ENCODE peak calls at places on chromosomes 3 and 15, in eight cellular contexts. One of them, this sample, is unnamed.

GRCh38 chr15:43266386-43266785 is 342 bp downstream of the TGM5 start:
- DNase-seq in lower leg skin: no peak
- DNase-seq in cardiac fibroblast: no peak
- DNase-seq in astrocyte of the spinal cord: no peak
- DNase-seq in endothelial cell: no peak
- DNase-seq in left ventricle myocardium inferior: no peak
- DNase-seq in MM.1S: no peak
- DNase-seq in pancreas: no peak
- DNase-seq in this sample: no peak

GRCh38 chr15:74382004-74382816 is 14.8 kb upstream of the CYP11A1 start:
- DNase-seq in left ventricle myocardium inferior: peak; percentile 86
- DNase-seq in endothelial cell: peak; percentile 94
- DNase-seq in MM.1S: peak; percentile 78
- DNase-seq in lower leg skin: peak; percentile 65
- DNase-seq in cardiac fibroblast: peak; percentile 83
- DNase-seq in astrocyte of the spinal cord: peak; percentile 78
- DNase-seq in pancreas: peak; percentile 87
- DNase-seq in this sample: peak; percentile 88

GRCh38 chr15:88834211-88834812 is 31.1 kb downstream of the ACAN start:
- DNase-seq in lower leg skin: no peak
- DNase-seq in pancreas: no peak
- DNase-seq in astrocyte of the spinal cord: peak; percentile 16
- DNase-seq in cardiac fibroblast: peak; percentile 45
- DNase-seq in MM.1S: peak; percentile 45
- DNase-seq in endothelial cell: peak; percentile 60
- DNase-seq in left ventricle myocardium inferior: peak; percentile 40
- DNase-seq in this sample: peak; percentile 15

GRCh38 chr3:14126017-14126902 is 1.4 kb downstream of the TMEM43 start:
- DNase-seq in astrocyte of the spinal cord: no peak
- DNase-seq in MM.1S: no peak
- DNase-seq in pancreas: no peak
- DNase-seq in cardiac fibroblast: no peak
- DNase-seq in left ventricle myocardium inferior: peak; percentile 65
- DNase-seq in lower leg skin: no peak
- DNase-seq in endothelial cell: no peak
- DNase-seq in this sample: no peak

GRCh38 chr3:184757010-184757651 is 45.3 kb upstream of the MAGEF1 start:
- DNase-seq in astrocyte of the spinal cord: peak; percentile 66
- DNase-seq in lower leg skin: peak; percentile 63
- DNase-seq in left ventricle myocardium inferior: peak; percentile 55
- DNase-seq in cardiac fibroblast: peak; percentile 81
- DNase-seq in pancreas: no peak
- DNase-seq in MM.1S: peak; percentile 57
- DNase-seq in endothelial cell: no peak
- DNase-seq in this sample: peak; percentile 82

GRCh38 chr15:101407439-101407838 is 82.1 kb downstream of the PCSK6 start:
- DNase-seq in endothelial cell: no peak
- DNase-seq in cardiac fibroblast: no peak
- DNase-seq in lower leg skin: no peak
- DNase-seq in left ventricle myocardium inferior: no peak
- DNase-seq in MM.1S: no peak
- DNase-seq in astrocyte of the spinal cord: no peak
- DNase-seq in pancreas: no peak
- DNase-seq in this sample: no peak

GRCh38 chr3:12438318-12438717 is 46.0 kb upstream of the TSEN2 start:
- DNase-seq in MM.1S: no peak
- DNase-seq in astrocyte of the spinal cord: no peak
- DNase-seq in endothelial cell: no peak
- DNase-seq in left ventricle myocardium inferior: no peak
- DNase-seq in cardiac fibroblast: no peak
- DNase-seq in lower leg skin: no peak
- DNase-seq in pancreas: no peak
- DNase-seq in this sample: no peak

GRCh38 chr3:134419214-134419965 is 45.1 kb upstream of the AMOTL2 start:
- DNase-seq in cardiac fibroblast: no peak
- DNase-seq in left ventricle myocardium inferior: no peak
- DNase-seq in endothelial cell: no peak
- DNase-seq in MM.1S: no peak
- DNase-seq in pancreas: no peak
- DNase-seq in lower leg skin: no peak
- DNase-seq in astrocyte of the spinal cord: no peak
- DNase-seq in this sample: no peak

GRCh38 chr3:23079976-23080375 is 123.2 kb upstream of the UBE2E2 start:
- DNase-seq in cardiac fibroblast: peak; percentile 23
- DNase-seq in astrocyte of the spinal cord: no peak
- DNase-seq in left ventricle myocardium inferior: no peak
- DNase-seq in endothelial cell: no peak
- DNase-seq in lower leg skin: no peak
- DNase-seq in MM.1S: no peak
- DNase-seq in pancreas: no peak
- DNase-seq in this sample: no peak

GRCh38 chr15:99566157-99566900 is 545 bp downstream of the MEF2A start:
- DNase-seq in astrocyte of the spinal cord: peak; percentile 6
- DNase-seq in endothelial cell: peak; percentile 30
- DNase-seq in pancreas: peak; percentile 62
- DNase-seq in left ventricle myocardium inferior: peak; percentile 50
- DNase-seq in MM.1S: peak; percentile 29
- DNase-seq in lower leg skin: no peak
- DNase-seq in cardiac fibroblast: no peak
- DNase-seq in this sample: peak; percentile 70

DNA sequence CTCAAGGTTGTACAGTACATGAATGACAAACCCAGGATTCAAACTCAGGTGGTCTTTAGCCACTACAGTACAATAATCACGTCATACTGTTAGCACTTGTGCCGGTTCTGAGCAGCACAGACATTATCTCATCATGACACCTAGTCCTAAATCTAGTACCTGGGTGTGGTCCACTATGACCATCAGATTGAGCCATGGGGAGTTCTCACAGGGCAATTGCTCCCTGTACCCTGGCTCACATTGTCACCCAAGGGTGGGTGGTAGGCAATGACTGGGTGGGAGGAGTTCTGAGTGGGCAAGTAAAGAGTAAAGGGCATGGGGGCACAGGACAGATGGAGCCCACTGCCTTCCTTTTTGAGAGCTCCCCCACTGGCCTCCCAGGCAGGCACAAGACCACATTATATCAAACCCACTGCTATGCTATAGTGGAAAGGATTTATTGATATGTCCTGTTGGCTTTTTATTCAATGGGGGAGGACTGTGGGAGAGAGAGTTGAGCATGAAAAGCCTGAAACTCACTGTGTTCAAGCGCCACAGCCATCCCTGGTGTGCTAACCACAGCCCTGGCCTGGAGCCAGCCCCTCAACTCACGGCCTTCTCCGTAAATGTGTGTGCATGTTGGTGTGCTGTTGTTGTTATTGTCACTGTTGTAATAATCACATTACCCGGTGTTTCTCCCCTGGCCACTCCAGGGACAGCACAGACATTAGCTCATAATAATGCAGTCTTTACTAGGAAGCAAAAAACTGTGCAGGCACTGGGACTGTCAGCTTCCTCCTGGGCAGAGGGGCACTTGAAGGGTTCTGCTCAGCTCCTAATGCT is 27.3 kb downstream of the ADCY5 start:
- DNase-seq in astrocyte of the spinal cord: no peak
- DNase-seq in endothelial cell: no peak
- DNase-seq in lower leg skin: no peak
- DNase-seq in left ventricle myocardium inferior: peak; percentile 60
- DNase-seq in MM.1S: no peak
- DNase-seq in cardiac fibroblast: peak; percentile 12
- DNase-seq in pancreas: peak; percentile 59
- DNase-seq in this sample: no peak
- TF ChIP-seq CTCF in astrocyte of the spinal cord: no peak
- TF ChIP-seq CTCF in endothelial cell: no peak
- TF ChIP-seq CTCF in lower leg skin: no peak
- TF ChIP-seq CTCF in left ventricle myocardium inferior: no peak
- TF ChIP-seq CTCF in MM.1S: no peak
- TF ChIP-seq CTCF in cardiac fibroblast: no peak
- TF ChIP-seq CTCF in pancreas: no peak
- TF ChIP-seq CTCF in this sample: no peak

GRCh38 chr15:26971303-26972018 is 480 bp downstream of the GABRG3 start:
- DNase-seq in endothelial cell: peak; percentile 41
- DNase-seq in astrocyte of the spinal cord: no peak
- DNase-seq in MM.1S: no peak
- DNase-seq in left ventricle myocardium inferior: no peak
- DNase-seq in lower leg skin: no peak
- DNase-seq in pancreas: no peak
- DNase-seq in cardiac fibroblast: no peak
- DNase-seq in this sample: no peak

GRCh38 chr15:26970712-26971210 is at the start of gene GABRG3:
- DNase-seq in cardiac fibroblast: no peak
- DNase-seq in left ventricle myocardium inferior: no peak
- DNase-seq in astrocyte of the spinal cord: no peak
- DNase-seq in MM.1S: no peak
- DNase-seq in pancreas: no peak
- DNase-seq in endothelial cell: peak; percentile 46
- DNase-seq in lower leg skin: no peak
- DNase-seq in this sample: no peak

GRCh38 chr15:26972636-26973035 is 1.7 kb downstream of the GABRG3 start:
- DNase-seq in pancreas: no peak
- DNase-seq in left ventricle myocardium inferior: no peak
- DNase-seq in lower leg skin: no peak
- DNase-seq in astrocyte of the spinal cord: no peak
- DNase-seq in MM.1S: no peak
- DNase-seq in endothelial cell: no peak
- DNase-seq in cardiac fibroblast: no peak
- DNase-seq in this sample: no peak

GRCh38 chr15:26974120-26974780 is 3.3 kb downstream of the GABRG3 start:
- DNase-seq in lower leg skin: no peak
- DNase-seq in cardiac fibroblast: peak; percentile 15
- DNase-seq in MM.1S: peak; percentile 37
- DNase-seq in pancreas: no peak
- DNase-seq in left ventricle myocardium inferior: no peak
- DNase-seq in astrocyte of the spinal cord: peak; percentile 32
- DNase-seq in endothelial cell: peak; percentile 27
- DNase-seq in this sample: no peak
- TF ChIP-seq CTCF in lower leg skin: no peak
- TF ChIP-seq CTCF in cardiac fibroblast: no peak
- TF ChIP-seq CTCF in MM.1S: peak; percentile 35
- TF ChIP-seq CTCF in pancreas: no peak
- TF ChIP-seq CTCF in left ventricle myocardium inferior: peak; percentile 33
- TF ChIP-seq CTCF in astrocyte of the spinal cord: peak; percentile 63
- TF ChIP-seq CTCF in endothelial cell: peak; percentile 49
- TF ChIP-seq CTCF in this sample: no peak

GRCh38 chr3:7789324-7789723 is 712.3 kb upstream of the LMCD1 start:
- DNase-seq in left ventricle myocardium inferior: no peak
- DNase-seq in astrocyte of the spinal cord: no peak
- DNase-seq in MM.1S: no peak
- DNase-seq in endothelial cell: no peak
- DNase-seq in lower leg skin: no peak
- DNase-seq in pancreas: no peak
- DNase-seq in cardiac fibroblast: no peak
- DNase-seq in this sample: no peak

GRCh38 chr3:7793786-7794185 is 707.8 kb upstream of the LMCD1 start:
- DNase-seq in astrocyte of the spinal cord: no peak
- DNase-seq in MM.1S: no peak
- DNase-seq in lower leg skin: no peak
- DNase-seq in left ventricle myocardium inferior: no peak
- DNase-seq in cardiac fibroblast: no peak
- DNase-seq in endothelial cell: no peak
- DNase-seq in pancreas: no peak
- DNase-seq in this sample: no peak

GRCh38 chr3:7788881-7789280 is 712.7 kb upstream of the LMCD1 start:
- DNase-seq in endothelial cell: no peak
- DNase-seq in lower leg skin: no peak
- DNase-seq in pancreas: no peak
- DNase-seq in astrocyte of the spinal cord: no peak
- DNase-seq in cardiac fibroblast: no peak
- DNase-seq in MM.1S: no peak
- DNase-seq in left ventricle myocardium inferior: no peak
- DNase-seq in this sample: no peak

GRCh38 chr3:7787871-7788828 is 713.5 kb upstream of the LMCD1 start:
- DNase-seq in astrocyte of the spinal cord: peak; percentile 10
- DNase-seq in endothelial cell: no peak
- DNase-seq in lower leg skin: no peak
- DNase-seq in left ventricle myocardium inferior: no peak
- DNase-seq in MM.1S: no peak
- DNase-seq in pancreas: no peak
- DNase-seq in cardiac fibroblast: no peak
- DNase-seq in this sample: no peak
- TF ChIP-seq CTCF in astrocyte of the spinal cord: peak; percentile 14
- TF ChIP-seq CTCF in endothelial cell: no peak
- TF ChIP-seq CTCF in lower leg skin: no peak
- TF ChIP-seq CTCF in left ventricle myocardium inferior: no peak
- TF ChIP-seq CTCF in MM.1S: no peak
- TF ChIP-seq CTCF in pancreas: no peak
- TF ChIP-seq CTCF in cardiac fibroblast: no peak
- TF ChIP-seq CTCF in this sample: no peak

GRCh38 chr3:151559736-151560135 is 98.9 kb upstream of the IGSF10 start:
- DNase-seq in cardiac fibroblast: no peak
- DNase-seq in pancreas: no peak
- DNase-seq in astrocyte of the spinal cord: no peak
- DNase-seq in MM.1S: no peak
- DNase-seq in left ventricle myocardium inferior: no peak
- DNase-seq in endothelial cell: no peak
- DNase-seq in lower leg skin: no peak
- DNase-seq in this sample: no peak

GRCh38 chr3:151560750-151561149 is 99.9 kb upstream of the IGSF10 start:
- DNase-seq in astrocyte of the spinal cord: no peak
- DNase-seq in cardiac fibroblast: no peak
- DNase-seq in left ventricle myocardium inferior: no peak
- DNase-seq in pancreas: no peak
- DNase-seq in MM.1S: no peak
- DNase-seq in endothelial cell: no peak
- DNase-seq in lower leg skin: no peak
- DNase-seq in this sample: no peak

GRCh38 chr3:151557068-151557467 is 96.2 kb upstream of the IGSF10 start:
- DNase-seq in pancreas: no peak
- DNase-seq in cardiac fibroblast: no peak
- DNase-seq in MM.1S: no peak
- DNase-seq in left ventricle myocardium inferior: no peak
- DNase-seq in endothelial cell: no peak
- DNase-seq in astrocyte of the spinal cord: no peak
- DNase-seq in lower leg skin: no peak
- DNase-seq in this sample: no peak

GRCh38 chr3:151556591-151556990 is 95.7 kb upstream of the IGSF10 start:
- DNase-seq in lower leg skin: no peak
- DNase-seq in pancreas: no peak
- DNase-seq in cardiac fibroblast: no peak
- DNase-seq in MM.1S: no peak
- DNase-seq in astrocyte of the spinal cord: no peak
- DNase-seq in left ventricle myocardium inferior: no peak
- DNase-seq in endothelial cell: no peak
- DNase-seq in this sample: no peak

DNA sequence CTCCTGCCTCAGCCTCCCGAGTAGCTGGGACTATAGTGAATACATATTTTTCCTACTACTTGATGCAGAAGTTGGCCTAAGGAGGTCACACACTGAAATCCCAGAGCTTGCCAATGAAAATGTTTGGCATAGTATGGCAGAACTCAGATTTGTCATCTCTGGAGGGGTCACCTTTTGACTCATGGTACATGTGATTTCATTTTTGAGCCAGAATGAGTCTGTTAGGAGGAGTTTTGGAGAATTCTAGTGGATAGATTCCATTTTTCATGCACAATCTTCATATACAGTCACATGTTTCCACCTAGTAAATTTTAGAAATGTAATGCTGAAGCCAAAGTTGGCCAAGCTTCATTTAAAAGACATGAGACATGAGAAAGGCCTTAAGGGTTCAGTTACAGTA is 97.8 kb upstream of the IGSF10 start:
- DNase-seq in cardiac fibroblast: peak; percentile 67
- DNase-seq in MM.1S: no peak
- DNase-seq in left ventricle myocardium inferior: no peak
- DNase-seq in lower leg skin: no peak
- DNase-seq in astrocyte of the spinal cord: no peak
- DNase-seq in pancreas: no peak
- DNase-seq in endothelial cell: no peak
- DNase-seq in this sample: no peak
- TF ChIP-seq CTCF in cardiac fibroblast: no peak
- TF ChIP-seq CTCF in MM.1S: no peak
- TF ChIP-seq CTCF in left ventricle myocardium inferior: no peak
- TF ChIP-seq CTCF in lower leg skin: no peak
- TF ChIP-seq CTCF in astrocyte of the spinal cord: no peak
- TF ChIP-seq CTCF in pancreas: no peak
- TF ChIP-seq CTCF in endothelial cell: no peak
- TF ChIP-seq CTCF in this sample: no peak

This sample was measured in ascending aorta.